ENCODE peak calls at places on chromosomes 2 and 18, in nine cellular contexts. Z, O, T, N, U, A, C, Q and V are unnamed samples.

GRCh38 chr2:9473985-9474360 is 378 bp upstream of the IAH1 start:
- DNase-seq in Z (no peak), O (peak), T (peak), N (peak), U (no peak), A (peak), C (no peak), Q (peak), V (no peak)

GRCh38 chr2:125559186-125559585 is 1096.8 kb upstream of the GYPC start:
- DNase-seq in Z (no peak), O (no peak), T (no peak), N (peak), U (no peak), A (no peak), C (no peak), Q (no peak), V (no peak)

GRCh38 chr2:66495788-66496640 is 61.1 kb downstream of the MEIS1 start:
- DNase-seq in Z (peak), O (no peak), T (no peak), N (no peak), U (peak), A (no peak), C (peak), Q (peak), V (no peak)

GRCh38 chr18:73136134-73136533 is 268.3 kb upstream of the NETO1 start:
- DNase-seq in Z (no peak), O (no peak), T (no peak), N (peak), U (no peak), A (no peak), C (peak), Q (peak), V (no peak)

GRCh38 chr2:42659601-42660000 is 91.2 kb downstream of the MTA3 start:
- DNase-seq in Z (no peak), O (no peak), T (no peak), N (no peak), U (no peak), A (no peak), C (no peak), Q (no peak), V (no peak)

GRCh38 chr2:170716851-170717598 is 1.9 kb downstream of the SP5 start:
- DNase-seq in Z (no peak), O (no peak), T (no peak), N (peak), U (no peak), A (peak), C (no peak), Q (no peak), V (no peak)

GRCh38 chr18:35581555-35582309 is at the start of gene GALNT1:
- DNase-seq in Z (no peak), O (no peak), T (no peak), N (peak), U (no peak), A (peak), C (no peak), Q (no peak), V (no peak)

GRCh38 chr18:11005528-11005927 is 143.8 kb downstream of the PIEZO2 start:
- DNase-seq in Z (peak), O (no peak), T (no peak), N (no peak), U (peak), A (no peak), C (peak), Q (no peak), V (no peak)

GRCh38 chr18:20971886-20972267 is 139.7 kb downstream of the ROCK1 start:
- DNase-seq in Z (peak), O (no peak), T (no peak), N (peak), U (peak), A (peak), C (peak), Q (no peak), V (peak)

GRCh38 chr2:40343904-40344303 is 108.0 kb downstream of the SLC8A1 start:
- DNase-seq in Z (peak), O (no peak), T (no peak), N (no peak), U (peak), A (no peak), C (peak), Q (no peak), V (no peak)

GRCh38 chr18:9094307-9095226 is 7.9 kb upstream of the NDUFV2 start:
- DNase-seq in Z (peak), O (no peak), T (no peak), N (no peak), U (peak), A (no peak), C (peak), Q (no peak), V (no peak)

GRCh38 chr2:76958749-76959148 is 563.4 kb downstream of the LRRTM4 start:
- DNase-seq in Z (peak), O (no peak), T (no peak), N (no peak), U (no peak), A (peak), C (no peak), Q (no peak), V (no peak)

GRCh38 chr2:236568922-236569592 is 568 bp upstream of the ACKR3 start:
- DNase-seq in Z (no peak), O (no peak), T (no peak), N (no peak), U (no peak), A (no peak), C (no peak), Q (no peak), V (no peak)

GRCh38 chr2:73043978-73044832 is 27.3 kb downstream of the SFXN5 start:
- DNase-seq in Z (no peak), O (no peak), T (no peak), N (no peak), U (no peak), A (no peak), C (no peak), Q (no peak), V (no peak)

GRCh38 chr18:9719421-9719981 is 11.4 kb downstream of the RAB31 start:
- DNase-seq in Z (peak), O (no peak), T (no peak), N (no peak), U (peak), A (no peak), C (peak), Q (peak), V (no peak)

GRCh38 chr2:12014088-12014960 is 267.9 kb downstream of the LPIN1 start:
- DNase-seq in Z (no peak), O (no peak), T (no peak), N (no peak), U (no peak), A (no peak), C (no peak), Q (no peak), V (no peak)

GRCh38 chr2:126657146-126657635 is 1.2 kb downstream of the GYPC start:
- DNase-seq in Z (no peak), O (no peak), T (peak), N (no peak), U (peak), A (no peak), C (peak), Q (no peak), V (no peak)

GRCh38 chr2:33317369-33318015 is 159.0 kb upstream of the RASGRP3 start:
- DNase-seq in Z (no peak), O (no peak), T (no peak), N (no peak), U (no peak), A (no peak), C (no peak), Q (no peak), V (no peak)

GRCh38 chr18:48837676-48838075 is 113.1 kb downstream of the SMAD7 start:
- DNase-seq in Z (no peak), O (no peak), T (no peak), N (no peak), U (no peak), A (no peak), C (no peak), Q (no peak), V (no peak)

GRCh38 chr2:17719562-17720371 is 33.8 kb downstream of the SMC6 start:
- DNase-seq in Z (no peak), O (no peak), T (no peak), N (peak), U (no peak), A (no peak), C (no peak), Q (peak), V (peak)

GRCh38 chr2:25856377-25856776 is 21.9 kb downstream of the ASXL2 start:
- DNase-seq in Z (no peak), O (no peak), T (no peak), N (no peak), U (no peak), A (no peak), C (no peak), Q (no peak), V (no peak)

GRCh38 chr2:160205511-160205910 is 5.4 kb upstream of the ITGB6 start:
- DNase-seq in Z (peak), O (no peak), T (no peak), N (no peak), U (peak), A (no peak), C (peak), Q (no peak), V (no peak)

GRCh38 chr2:128734521-128735295 is 416.0 kb upstream of the HS6ST1 start:
- DNase-seq in Z (peak), O (no peak), T (no peak), N (no peak), U (peak), A (no peak), C (no peak), Q (no peak), V (no peak)

GRCh38 chr18:12008181-12008767 is 27.0 kb downstream of the IMPA2 start:
- DNase-seq in Z (no peak), O (no peak), T (no peak), N (no peak), U (no peak), A (no peak), C (no peak), Q (no peak), V (no peak)

GRCh38 chr2:23487735-23488492 is 102.9 kb downstream of the KLHL29 start:
- DNase-seq in Z (peak), O (no peak), T (no peak), N (peak), U (peak), A (no peak), C (peak), Q (no peak), V (no peak)

GRCh38 chr2:129877795-129878775 is 101.4 kb upstream of the RAB6C start:
- DNase-seq in Z (peak), O (peak), T (no peak), N (peak), U (peak), A (no peak), C (no peak), Q (peak), V (peak)

GRCh38 chr18:46754188-46754587 is 2.7 kb downstream of the ST8SIA5 start:
- DNase-seq in Z (no peak), O (no peak), T (no peak), N (peak), U (no peak), A (no peak), C (no peak), Q (no peak), V (no peak)

GRCh38 chr2:230218411-230218810 is 1.4 kb downstream of the SP110 start:
- DNase-seq in Z (no peak), O (no peak), T (no peak), N (peak), U (no peak), A (no peak), C (no peak), Q (no peak), V (no peak)

GRCh38 chr2:9824956-9825720 is 18.1 kb upstream of the TAF1B start:
- DNase-seq in Z (no peak), O (no peak), T (no peak), N (no peak), U (no peak), A (no peak), C (no peak), Q (no peak), V (no peak)

GRCh38 chr2:207357216-207357615 is 172.5 kb upstream of the CREB1 start:
- DNase-seq in Z (no peak), O (no peak), T (no peak), N (no peak), U (no peak), A (no peak), C (no peak), Q (no peak), V (no peak)

GRCh38 chr2:119282966-119283511 is 59.4 kb downstream of the STEAP3 start:
- DNase-seq in Z (peak), O (peak), T (no peak), N (peak), U (no peak), A (no peak), C (no peak), Q (no peak), V (no peak)

GRCh38 chr2:3612639-3613523 is 18.0 kb downstream of the COLEC11 start:
- DNase-seq in Z (no peak), O (no peak), T (no peak), N (no peak), U (no peak), A (no peak), C (no peak), Q (no peak), V (no peak)

GRCh38 chr2:196489366-196489765 is 150.1 kb upstream of the CCDC150 start:
- DNase-seq in Z (no peak), O (no peak), T (no peak), N (no peak), U (no peak), A (no peak), C (no peak), Q (no peak), V (no peak)

GRCh38 chr2:113173563-113174368 is at the start of gene PSD4:
- DNase-seq in Z (peak), O (no peak), T (peak), N (peak), U (no peak), A (no peak), C (no peak), Q (no peak), V (no peak)

GRCh38 chr2:42754776-42755140 is 9.2 kb downstream of the OXER1 start:
- DNase-seq in Z (no peak), O (no peak), T (no peak), N (peak), U (no peak), A (no peak), C (no peak), Q (no peak), V (no peak)

GRCh38 chr18:76134631-76135030 is 360.4 kb downstream of the ZNF516 start:
- DNase-seq in Z (peak), O (no peak), T (no peak), N (no peak), U (no peak), A (no peak), C (no peak), Q (no peak), V (no peak)